ENCODE peak calls at places on chromosome X, in nine cellular contexts. U, B, P, S, Y, W, Z, M and D are unnamed samples.

GRCh38 chrX:102975016-102975415 is 37.9 kb downstream of the RAB40AL start:
- DNase-seq in W (no peak), B (no peak), P (no peak), M (no peak), U (no peak), Y (no peak), S (no peak), Z (no peak), D (no peak)

GRCh38 chrX:126799059-126799458 is 20.5 kb upstream of the PRR32 start:
- DNase-seq in Y (no peak), B (no peak), U (no peak), M (no peak), P (no peak), Z (no peak), S (no peak), W (no peak), D (no peak)

GRCh38 chrX:34874763-34875162 is 67.8 kb upstream of the FAM47B start:
- DNase-seq in B (no peak), U (no peak), Z (no peak), P (no peak), Y (no peak), W (no peak), M (no peak), S (no peak), D (no peak)

GRCh38 chrX:118630843-118631242 is 96.6 kb upstream of the IL13RA1 start:
- DNase-seq in U (no peak), Z (no peak), S (no peak), M (no peak), W (no peak), B (no peak), Y (no peak), P (no peak), D (no peak)

GRCh38 chrX:96984538-96984937 is 100.8 kb downstream of the RPA4 start:
- DNase-seq in W (no peak), U (no peak), S (no peak), M (no peak), Z (no peak), P (no peak), B (no peak), Y (no peak), D (no peak)

GRCh38 chrX:19195243-19195610 is 73.0 kb upstream of the ADGRG2 start:
- DNase-seq in S (no peak), U (no peak), Z (no peak), Y (no peak), P (no peak), W (no peak), M (no peak), B (no peak), D (no peak)

GRCh38 chrX:134524181-134524580 is 64.2 kb downstream of the HPRT1 start:
- DNase-seq in W (no peak), S (no peak), U (no peak), Y (no peak), Z (peak), P (no peak), B (no peak), M (no peak), D (no peak)

GRCh38 chrX:110588853-110589252 is 206.8 kb downstream of the CHRDL1 start:
- DNase-seq in W (no peak), Z (no peak), Y (no peak), M (no peak), B (no peak), U (no peak), S (no peak), P (no peak), D (no peak)

GRCh38 chrX:152813211-152813610 is 17.3 kb downstream of the CETN2 start:
- DNase-seq in W (no peak), B (no peak), M (no peak), P (no peak), S (no peak), Y (no peak), Z (no peak), U (peak), D (no peak)

GRCh38 chrX:46180258-46180687 is 364.9 kb downstream of the ZNF674 start:
- DNase-seq in Z (peak), B (no peak), U (no peak), M (no peak), P (peak), W (peak), Y (no peak), S (no peak), D (no peak)

GRCh38 chrX:105297041-105297440 is 76.5 kb upstream of the TEX13A start:
- DNase-seq in P (no peak), Y (no peak), B (no peak), M (no peak), W (no peak), S (no peak), U (no peak), Z (no peak), D (no peak)

GRCh38 chrX:103734125-103734760 is 23.5 kb downstream of the TMEM31 start:
- DNase-seq in Z (peak), B (no peak), M (no peak), S (no peak), W (no peak), P (no peak), U (no peak), Y (no peak), D (no peak)

GRCh38 chrX:27964432-27964831 is 16.8 kb downstream of the DCAF8L1 start:
- DNase-seq in P (no peak), S (no peak), Y (no peak), W (no peak), M (no peak), U (no peak), Z (peak), B (no peak), D (no peak)

GRCh38 chrX:136880003-136880451 is 498 bp downstream of the RBMX start:
- DNase-seq in W (no peak), B (peak), Y (no peak), P (peak), S (no peak), M (peak), U (peak), Z (peak), D (no peak)

GRCh38 chrX:68761086-68761485 is 67.7 kb upstream of the EFNB1 start:
- DNase-seq in Y (no peak), B (no peak), W (no peak), U (no peak), M (no peak), P (no peak), Z (no peak), S (no peak), D (no peak)

GRCh38 chrX:47612418-47612817 is 7.2 kb downstream of the SYN1 start:
- DNase-seq in M (no peak), W (no peak), B (no peak), Z (no peak), U (no peak), P (no peak), S (no peak), Y (no peak), D (no peak)

GRCh38 chrX:145213504-145213903 is 33.8 kb upstream of the SPANXN1 start:
- DNase-seq in B (no peak), M (peak), Z (no peak), W (no peak), Y (no peak), P (no peak), S (no peak), U (peak), D (no peak)

GRCh38 chrX:128884430-128884829 is 638.9 kb downstream of the SMARCA1 start:
- DNase-seq in P (no peak), Y (no peak), Z (no peak), M (no peak), U (no peak), B (no peak), W (no peak), S (no peak), D (no peak)

GRCh38 chrX:11533211-11533651 is 132.5 kb downstream of the ARHGAP6 start:
- DNase-seq in S (peak), M (no peak), W (peak), U (peak), Z (peak), P (no peak), B (no peak), Y (no peak), D (no peak)

GRCh38 chrX:21574793-21575192 is 83.3 kb downstream of the KLHL34 start:
- DNase-seq in P (no peak), S (no peak), B (no peak), Z (no peak), M (no peak), W (no peak), Y (no peak), U (no peak), D (no peak)

GRCh38 chrX:20947411-20947912 is 426.8 kb upstream of the CNKSR2 start:
- DNase-seq in M (no peak), S (no peak), Y (no peak), P (no peak), B (no peak), U (no peak), Z (no peak), W (peak), D (no peak)

GRCh38 chrX:9146657-9147056 is 112.7 kb upstream of the FAM9B start:
- DNase-seq in Y (no peak), P (no peak), U (no peak), S (no peak), M (no peak), B (no peak), W (no peak), Z (no peak), D (no peak)

GRCh38 chrX:1453390-1453783 is 678 bp upstream of the ASMTL start:
- DNase-seq in S (no peak), Y (no peak), U (no peak), M (no peak), W (no peak), Z (no peak), P (no peak), B (peak), D (no peak)

GRCh38 chrX:40945366-40945713 is 139.9 kb upstream of the USP9X start:
- DNase-seq in S (no peak), Z (peak), M (no peak), P (peak), Y (no peak), U (peak), B (no peak), W (peak), D (peak)

GRCh38 chrX:28058906-28059305 is 77.7 kb upstream of the DCAF8L1 start:
- DNase-seq in W (no peak), S (no peak), P (peak), B (no peak), Z (peak), M (no peak), U (peak), Y (no peak), D (no peak)

GRCh38 chrX:53239474-53239873 is 14.5 kb upstream of the KDM5C start:
- DNase-seq in W (no peak), B (no peak), M (no peak), Z (no peak), P (peak), U (no peak), S (no peak), Y (no peak), D (no peak)

GRCh38 chrX:100649550-100650356 is 5.8 kb downstream of the SRPX2 start:
- DNase-seq in P (peak), W (no peak), B (no peak), M (peak), Z (peak), U (peak), Y (no peak), S (no peak), D (peak)

GRCh38 chrX:129653985-129654651 is 638 bp downstream of the APLN start:
- DNase-seq in P (peak), S (no peak), B (no peak), Y (no peak), W (no peak), M (peak), Z (no peak), U (no peak), D (no peak)

GRCh38 chrX:152646961-152647360 is 9.3 kb downstream of the GABRQ start:
- DNase-seq in Z (no peak), W (no peak), Y (no peak), B (no peak), P (no peak), M (no peak), S (no peak), U (no peak), D (no peak)

GRCh38 chrX:22325091-22325490 is 52.4 kb downstream of the CBLL2 start:
- DNase-seq in B (no peak), W (no peak), S (no peak), Y (no peak), U (no peak), P (peak), M (no peak), Z (peak), D (no peak)

GRCh38 chrX:40845331-40845911 is 110.1 kb upstream of the MED14 start:
- DNase-seq in U (peak), P (peak), Y (no peak), B (no peak), Z (peak), M (no peak), W (peak), S (no peak), D (no peak)

GRCh38 chrX:26851981-26852380 is 611.2 kb downstream of the PPP4R3C start:
- DNase-seq in Z (peak), U (no peak), Y (no peak), W (peak), S (no peak), B (no peak), P (no peak), M (no peak), D (no peak)

GRCh38 chrX:69948398-69948797 is 101.3 kb downstream of the AWAT2 start:
- DNase-seq in B (no peak), P (no peak), W (no peak), U (no peak), S (no peak), Z (no peak), Y (no peak), M (no peak), D (no peak)

GRCh38 chrX:69503835-69504625 is at the start of gene NALF2:
- DNase-seq in Y (no peak), Z (peak), B (no peak), M (peak), U (peak), S (no peak), P (peak), W (peak), D (peak)

GRCh38 chrX:101223226-101223625 is 3.6 kb downstream of the DRP2 start:
- DNase-seq in S (no peak), P (no peak), Y (no peak), U (no peak), M (no peak), Z (no peak), W (no peak), B (no peak), D (no peak)

GRCh38 chrX:7085879-7086278 is 61.6 kb upstream of the STS start:
- DNase-seq in Y (no peak), U (no peak), S (no peak), M (no peak), B (no peak), W (no peak), P (no peak), Z (no peak), D (no peak)

GRCh38 chrX:30895331-30895730 is 6.3 kb upstream of the TAB3 start:
- DNase-seq in Z (no peak), B (no peak), U (no peak), M (no peak), Y (no peak), W (no peak), P (no peak), S (no peak), D (no peak)